ENCODE peak calls at places on chromosome 18, in nine cellular contexts. X is prostate gland; M is anterior cingulate cortex; U is type B pancreatic cell; N is NCI-H2081; Y is fibroblast of the conjunctiva; L is naive thymus-derived CD4-positive, alpha-beta T cell; E is GM03348; Q is stimulated activated CD8-positive, alpha-beta memory T cell treated with anti-CD3 and anti-CD28 coated beads, Interleukin-7, amount 100 ng/mL, for 24 hours. O is an unnamed sample.

GRCh38 chr18:79495591-79496071 is 99.9 kb downstream of the NFATC1 start:
- DNase-seq in M (no peak), X (no peak), U (peak; percentile 45), Y (no peak), L (no peak), Q (no peak), E (no peak), N (no peak), O (peak; percentile 15)

GRCh38 chr18:42654561-42654960 is 460.9 kb downstream of the RIT2 start:
- DNase-seq in U (no peak), E (no peak), L (no peak), X (no peak), M (no peak), Q (no peak), Y (no peak), N (no peak), O (no peak)

GRCh38 chr18:43578636-43579203 is 301.4 kb upstream of the SYT4 start:
- DNase-seq in M (no peak), X (no peak), N (peak; percentile 68), E (no peak), Y (no peak), Q (no peak), L (no peak), U (no peak), O (no peak)

GRCh38 chr18:8689431-8689830 is 15.9 kb upstream of the MTCL1 start:
- DNase-seq in L (no peak), M (no peak), E (no peak), N (no peak), Q (no peak), X (no peak), Y (no peak), U (no peak), O (no peak)

GRCh38 chr18:63831080-63831788 is 56.0 kb downstream of the SERPINB7 start:
- DNase-seq in E (peak; percentile 25), N (no peak), X (no peak), Q (no peak), Y (no peak), M (no peak), L (no peak), U (no peak), O (no peak)

GRCh38 chr18:48982269-48982668 is 31.5 kb upstream of the SMAD7 start:
- DNase-seq in M (no peak), N (no peak), E (no peak), U (no peak), Q (no peak), L (no peak), Y (no peak), X (no peak), O (no peak)

GRCh38 chr18:36809590-36810381 is 19.0 kb downstream of the TPGS2 start:
- DNase-seq in X (peak; percentile 35), L (peak; percentile 61), M (no peak), E (peak; percentile 77), U (no peak), Q (no peak), Y (peak; percentile 51), N (peak; percentile 64), O (peak; percentile 17)

GRCh38 chr18:38186491-38186890 is 620.9 kb upstream of the CELF4 start:
- DNase-seq in E (no peak), N (no peak), M (no peak), Y (no peak), U (no peak), Q (no peak), X (no peak), L (no peak), O (no peak)

GRCh38 chr18:72672364-72673151 is 128.4 kb upstream of the CBLN2 start:
- DNase-seq in E (peak; percentile 49), L (no peak), X (no peak), Y (peak; percentile 17), U (no peak), M (no peak), Q (no peak), N (peak; percentile 33), O (no peak)